ENCODE peak calls at places on chromosome 17, in eight cellular contexts. G is fibroblast of mammary gland, J is brain microvascular endothelial cell, R is GM10248, B is neural progenitor cell, L is BE2C, D is breast epithelium, E is fibroblast of the aortic adventitia. Y is an unnamed sample.

GRCh38 chr17:36689089-36689667 is 87.8 kb downstream of the MRM1 start:
- DNase-seq in G (no peak), J (no peak), R (no peak), B (no peak), L (no peak), D (no peak), E (no peak), Y (no peak)

GRCh38 chr17:51263001-51263400 is 2.7 kb downstream of the UTP18 start:
- DNase-seq in G (no peak), J (no peak), R (no peak), B (no peak), L (no peak), D (no peak), E (no peak), Y (no peak)

GRCh38 chr17:72516772-72517399 is 396.1 kb downstream of the SOX9 start:
- DNase-seq in G (peak; percentile 36), J (no peak), R (no peak), B (peak; percentile 48), L (peak; percentile 76), D (no peak), E (peak; percentile 16), Y (peak; percentile 64)

GRCh38 chr17:4921320-4921719 is 10.8 kb upstream of the GP1BA start:
- DNase-seq in G (no peak), J (no peak), R (no peak), B (no peak), L (no peak), D (no peak), E (no peak), Y (no peak)

GRCh38 chr17:42438600-42439567 is 15.8 kb upstream of the CAVIN1 start:
- DNase-seq in G (peak; percentile 53), J (peak; percentile 54), R (no peak), B (no peak), L (peak; percentile 43), D (no peak), E (no peak), Y (no peak)

GRCh38 chr17:72462814-72463213 is 342.0 kb downstream of the SOX9 start:
- DNase-seq in G (no peak), J (no peak), R (no peak), B (no peak), L (no peak), D (no peak), E (no peak), Y (no peak)

GRCh38 chr17:29838961-29839360 is 91.1 kb downstream of the SSH2 start:
- DNase-seq in G (no peak), J (peak; percentile 17), R (no peak), B (peak; percentile 86), L (peak; percentile 60), D (no peak), E (no peak), Y (no peak)

GRCh38 chr17:74750327-74751069 is 2.1 kb downstream of the NHERF1 start:
- DNase-seq in G (no peak), J (no peak), R (no peak), B (no peak), L (no peak), D (no peak), E (no peak), Y (no peak)

GRCh38 chr17:61309857-61310256 is 89.8 kb upstream of the TBX2 start:
- DNase-seq in G (peak; percentile 94), J (peak; percentile 75), R (no peak), B (no peak), L (no peak), D (no peak), E (peak; percentile 72), Y (no peak)

GRCh38 chr17:68782829-68783228 is 172.4 kb downstream of the ABCA8 start:
- DNase-seq in G (peak; percentile 93), J (no peak), R (no peak), B (no peak), L (no peak), D (no peak), E (peak; percentile 97), Y (no peak)

GRCh38 chr17:65261152-65261551 is 124.0 kb downstream of the RGS9 start:
- DNase-seq in G (no peak), J (no peak), R (no peak), B (no peak), L (no peak), D (no peak), E (no peak), Y (no peak)

GRCh38 chr17:11644265-11645212 is 46.3 kb downstream of the DNAH9 start:
- DNase-seq in G (peak; percentile 69), J (peak; percentile 28), R (peak; percentile 37), B (peak; percentile 85), L (peak; percentile 45), D (no peak), E (peak; percentile 37), Y (no peak)

DNA sequence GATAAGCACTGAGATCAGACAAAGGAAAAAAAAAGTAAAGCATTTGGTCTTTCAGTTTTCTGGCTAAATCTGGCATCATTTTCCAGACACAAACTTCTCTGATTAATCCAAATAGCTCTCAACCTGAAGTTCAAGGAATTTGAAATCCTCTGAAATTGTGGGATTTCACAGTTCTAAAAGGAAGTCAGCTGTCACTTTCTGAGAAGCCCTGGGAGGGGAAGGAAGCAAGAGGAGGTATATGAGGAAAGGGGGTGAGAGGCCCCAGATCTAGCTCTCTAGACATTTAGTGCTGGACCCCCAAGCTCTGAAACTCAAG is 17.5 kb upstream of the HOXB9 start:
- DNase-seq in G (no peak), J (no peak), R (no peak), B (no peak), L (no peak), D (no peak), E (no peak), Y (no peak)
- TF ChIP-seq CTCF in G (no peak), J (no peak), R (no peak), B (no peak), L (no peak), D (no peak), E (no peak), Y (no peak)

GRCh38 chr17:77106874-77107358 is 33.9 kb upstream of the SEC14L1 start:
- DNase-seq in G (no peak), J (no peak), R (peak; percentile 37), B (peak; percentile 22), L (no peak), D (no peak), E (no peak), Y (peak; percentile 43)
- TF ChIP-seq CTCF in G (no peak), J (peak; percentile 3), R (no peak), B (peak; percentile 2), L (no peak), D (no peak), E (no peak), Y (no peak)

GRCh38 chr17:3569534-3570137 is 12.0 kb upstream of the TRPV3 start:
- DNase-seq in G (no peak), J (no peak), R (no peak), B (no peak), L (no peak), D (no peak), E (no peak), Y (no peak)
- TF ChIP-seq CTCF in G (no peak), J (no peak), R (no peak), B (no peak), L (no peak), D (no peak), E (no peak), Y (no peak)

GRCh38 chr17:7190276-7190917 is 11.2 kb upstream of the ASGR1 start:
- DNase-seq in G (no peak), J (no peak), R (no peak), B (no peak), L (no peak), D (no peak), E (no peak), Y (no peak)

GRCh38 chr17:7184091-7184488 is 4.9 kb upstream of the ASGR1 start:
- DNase-seq in G (no peak), J (no peak), R (no peak), B (no peak), L (no peak), D (no peak), E (no peak), Y (no peak)

GRCh38 chr17:7184647-7185046 is 5.5 kb upstream of the ASGR1 start:
- DNase-seq in G (no peak), J (no peak), R (no peak), B (no peak), L (no peak), D (no peak), E (no peak), Y (no peak)

GRCh38 chr17:7183433-7184090 is 4.4 kb upstream of the ASGR1 start:
- DNase-seq in G (no peak), J (no peak), R (no peak), B (no peak), L (no peak), D (no peak), E (no peak), Y (no peak)

DNA sequence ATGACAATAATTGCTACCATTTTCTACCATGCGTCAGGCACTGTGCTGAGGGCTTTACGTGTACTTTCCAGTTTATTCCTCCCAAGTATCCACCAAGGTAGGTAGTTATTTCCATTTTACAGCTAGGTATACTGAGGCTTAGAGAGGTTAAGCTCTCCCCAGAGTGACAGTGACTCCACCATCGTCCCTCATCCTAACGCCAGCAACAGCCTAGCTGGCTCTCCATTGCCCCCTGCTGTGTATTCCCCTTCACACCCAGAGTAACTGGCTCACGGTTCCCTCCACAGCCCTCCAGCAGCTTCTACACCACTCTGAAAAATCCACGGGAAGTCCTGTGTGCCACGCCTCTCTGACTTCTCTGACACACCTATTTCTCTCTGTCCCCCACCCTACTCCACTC is 7.1 kb upstream of the ASGR1 start:
- DNase-seq in G (peak; percentile 22), J (no peak), R (no peak), B (no peak), L (no peak), D (no peak), E (no peak), Y (no peak)
- TF ChIP-seq CTCF in G (peak; percentile 30), J (peak; percentile 41), R (no peak), B (no peak), L (peak; percentile 14), D (no peak), E (peak; percentile 5), Y (peak; percentile 56)

DNA sequence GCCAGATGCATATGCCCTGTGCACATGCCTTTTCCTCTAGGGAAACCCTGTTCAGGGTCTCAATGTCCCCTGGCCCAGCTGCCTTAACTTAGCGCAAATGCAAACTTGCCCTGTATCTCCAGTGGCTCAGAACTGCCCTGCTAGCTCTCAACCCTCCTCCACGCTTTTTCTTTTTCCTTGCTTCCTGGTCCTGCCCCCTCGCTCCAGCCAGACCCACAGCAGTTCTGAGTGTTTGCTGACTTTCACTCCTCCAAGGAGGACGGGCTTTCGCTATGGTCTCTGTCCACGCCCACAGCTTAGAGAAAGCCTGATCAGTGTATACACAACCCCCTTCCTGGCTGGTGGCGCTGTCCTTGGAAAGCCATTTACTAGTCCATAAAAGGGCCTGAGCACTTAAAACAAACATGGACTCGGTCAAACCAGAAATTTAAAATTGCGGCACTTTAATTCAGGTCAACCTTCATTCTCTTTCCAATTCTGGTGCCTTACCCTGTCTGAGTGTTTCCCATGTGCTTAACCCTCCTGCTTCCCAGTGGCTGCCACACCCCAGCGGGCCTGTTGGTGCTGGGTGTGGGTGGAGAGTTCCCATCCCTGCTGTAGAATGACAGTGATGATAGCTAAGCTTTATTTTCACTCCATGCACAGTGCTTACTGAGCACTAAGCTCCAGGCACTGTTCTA is 15.6 kb upstream of the TMEM98 start:
- DNase-seq in G (peak; percentile 75), J (peak; percentile 73), R (no peak), B (peak; percentile 39), L (no peak), D (peak; percentile 71), E (peak; percentile 64), Y (no peak)
- TF ChIP-seq CTCF in G (peak; percentile 19), J (peak; percentile 34), R (no peak), B (no peak), L (no peak), D (no peak), E (no peak), Y (no peak)